ENCODE peak calls at places on chromosomes 11 and 22, in four cellular contexts. One of them, this sample, is unnamed.

GRCh38 chr11:1773131-1773510 is 9.4 kb upstream of the CTSD start:
- DNase-seq in sigmoid colon: peak
- DNase-seq in transverse colon: peak
- DNase-seq in A549: no peak
- DNase-seq in this sample: no peak

GRCh38 chr22:28920757-28921584 is 37.6 kb downstream of the ZNRF3 start:
- DNase-seq in sigmoid colon: no peak
- DNase-seq in A549: no peak
- DNase-seq in transverse colon: no peak
- DNase-seq in this sample: no peak

GRCh38 chr22:21990449-21991308 is 8.1 kb upstream of the TOP3B start:
- DNase-seq in transverse colon: no peak
- DNase-seq in A549: no peak
- DNase-seq in sigmoid colon: no peak
- DNase-seq in this sample: no peak

GRCh38 chr11:126329644-126330200 is 25.8 kb upstream of the ST3GAL4 start:
- DNase-seq in sigmoid colon: no peak
- DNase-seq in A549: no peak
- DNase-seq in transverse colon: no peak
- DNase-seq in this sample: no peak

GRCh38 chr22:31085493-31085824 is 4.3 kb downstream of the SMTN start:
- DNase-seq in sigmoid colon: peak
- DNase-seq in transverse colon: peak
- DNase-seq in A549: no peak
- DNase-seq in this sample: peak

GRCh38 chr22:39654959-39655579 is 84.5 kb downstream of the CACNA1I start:
- DNase-seq in transverse colon: no peak
- DNase-seq in A549: peak
- DNase-seq in sigmoid colon: no peak
- DNase-seq in this sample: peak

GRCh38 chr11:71112990-71113389 is 139.4 kb downstream of the SHANK2 start:
- DNase-seq in sigmoid colon: no peak
- DNase-seq in transverse colon: no peak
- DNase-seq in A549: no peak
- DNase-seq in this sample: no peak

GRCh38 chr11:2394818-2395105 is 5.8 kb upstream of the TSSC4 start:
- DNase-seq in transverse colon: no peak
- DNase-seq in sigmoid colon: no peak
- DNase-seq in A549: no peak
- DNase-seq in this sample: no peak

GRCh38 chr11:132045116-132045515 is 674.7 kb downstream of the NTM start:
- DNase-seq in sigmoid colon: no peak
- DNase-seq in transverse colon: no peak
- DNase-seq in A549: no peak
- DNase-seq in this sample: no peak

GRCh38 chr22:17633217-17633997 is 4.9 kb upstream of the ATP6V1E1 start:
- DNase-seq in transverse colon: no peak
- DNase-seq in A549: peak
- DNase-seq in sigmoid colon: no peak
- DNase-seq in this sample: no peak

GRCh38 chr11:86101493-86101892 is 32.6 kb upstream of the PICALM start:
- DNase-seq in sigmoid colon: no peak
- DNase-seq in A549: peak
- DNase-seq in transverse colon: no peak
- DNase-seq in this sample: no peak

GRCh38 chr11:112583246-112583893 is 322.7 kb upstream of the PLET1 start:
- DNase-seq in transverse colon: no peak
- DNase-seq in sigmoid colon: no peak
- DNase-seq in A549: no peak
- DNase-seq in this sample: no peak

GRCh38 chr22:31332886-31333285 is 13.3 kb downstream of the PATZ1 start:
- DNase-seq in transverse colon: no peak
- DNase-seq in A549: no peak
- DNase-seq in sigmoid colon: no peak
- DNase-seq in this sample: no peak

GRCh38 chr11:110050201-110050506 is 43.0 kb upstream of the ZC3H12C start:
- DNase-seq in A549: no peak
- DNase-seq in sigmoid colon: no peak
- DNase-seq in transverse colon: no peak
- DNase-seq in this sample: no peak

GRCh38 chr11:131145806-131146205 is 224.6 kb upstream of the NTM start:
- DNase-seq in sigmoid colon: no peak
- DNase-seq in transverse colon: no peak
- DNase-seq in A549: no peak
- DNase-seq in this sample: no peak

GRCh38 chr22:45007247-45007945 is 2.4 kb downstream of the PHF21B start:
- DNase-seq in sigmoid colon: no peak
- DNase-seq in transverse colon: no peak
- DNase-seq in A549: peak
- DNase-seq in this sample: peak

GRCh38 chr22:36413022-36413770 is 25.4 kb upstream of the MYH9 start:
- DNase-seq in sigmoid colon: no peak
- DNase-seq in A549: no peak
- DNase-seq in transverse colon: no peak
- DNase-seq in this sample: no peak

GRCh38 chr22:29108137-29108536 is 35.3 kb downstream of the KREMEN1 start:
- DNase-seq in transverse colon: no peak
- DNase-seq in sigmoid colon: no peak
- DNase-seq in A549: peak
- DNase-seq in this sample: no peak

GRCh38 chr11:2312232-2313042 is 10.6 kb downstream of the TSPAN32 start:
- DNase-seq in A549: no peak
- DNase-seq in transverse colon: no peak
- DNase-seq in sigmoid colon: peak
- DNase-seq in this sample: peak

DNA sequence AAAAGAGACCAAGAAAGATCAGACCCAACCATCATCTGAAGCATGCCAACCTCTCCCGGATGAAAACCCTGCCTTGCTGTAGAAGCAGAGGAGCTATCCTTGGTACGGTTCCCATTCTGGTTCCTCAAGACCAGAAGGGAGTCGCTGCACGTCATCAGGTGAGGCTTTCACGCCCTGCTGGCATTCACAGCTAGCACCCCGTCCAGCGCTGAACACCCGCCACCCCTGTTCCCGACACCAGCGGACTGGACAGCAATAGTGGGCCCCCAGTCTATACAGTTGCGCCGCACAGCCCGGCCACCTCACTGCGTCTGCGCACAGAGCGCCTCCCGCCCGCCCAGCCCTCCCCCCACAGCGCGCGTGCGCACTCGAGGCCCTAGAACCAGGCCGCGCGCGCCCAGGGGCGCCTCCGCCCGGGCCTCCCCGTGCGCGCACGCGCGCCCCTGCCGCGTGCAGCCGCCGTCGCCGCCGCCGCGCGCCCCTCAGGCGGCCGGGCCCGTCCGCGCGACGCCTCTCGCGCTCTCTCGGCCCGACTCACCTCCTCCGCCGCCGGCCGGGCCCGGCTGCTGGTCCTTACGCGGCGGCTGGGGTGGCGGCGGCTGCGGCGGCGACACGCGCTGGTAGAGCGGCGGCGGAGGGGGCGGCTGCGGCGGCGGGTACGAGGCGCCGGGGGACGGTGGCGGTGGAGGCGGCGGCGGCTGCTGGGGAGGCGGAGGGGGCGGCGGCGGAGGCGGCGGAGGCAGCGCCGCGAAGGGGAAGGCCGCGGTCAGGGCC is 706 bp downstream of the SF1 start:
- DNase-seq in transverse colon: peak
- DNase-seq in A549: peak
- DNase-seq in sigmoid colon: peak
- DNase-seq in this sample: peak
- TF ChIP-seq POLR2A in transverse colon: peak
- TF ChIP-seq POLR2A in A549: peak
- TF ChIP-seq POLR2A in sigmoid colon: no peak
- TF ChIP-seq POLR2A in this sample: no peak

DNA sequence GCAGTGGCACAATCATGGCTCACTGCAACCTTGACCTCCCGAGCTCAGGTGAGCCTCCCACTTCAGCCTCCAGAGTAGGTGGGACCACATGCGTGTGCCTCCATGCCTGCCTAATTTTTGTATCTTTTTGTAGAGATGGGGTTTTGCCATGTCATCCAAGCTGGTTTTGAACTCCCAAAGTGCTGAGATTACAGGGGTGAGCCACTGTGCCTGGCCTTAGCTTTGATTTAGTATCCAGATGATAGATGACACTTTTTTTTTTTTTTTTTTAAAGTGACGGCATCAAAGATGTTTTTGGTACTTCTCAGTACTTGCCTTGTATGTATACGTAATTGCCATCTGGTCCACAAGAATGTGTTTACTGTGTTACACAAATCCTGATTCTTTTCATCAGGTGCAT is 23.4 kb downstream of the LDHAL6A start:
- DNase-seq in transverse colon: no peak
- DNase-seq in sigmoid colon: no peak
- DNase-seq in A549: no peak
- DNase-seq in this sample: no peak
- TF ChIP-seq CTCF in transverse colon: no peak
- TF ChIP-seq CTCF in sigmoid colon: no peak
- TF ChIP-seq CTCF in A549: no peak
- TF ChIP-seq CTCF in this sample: no peak

DNA sequence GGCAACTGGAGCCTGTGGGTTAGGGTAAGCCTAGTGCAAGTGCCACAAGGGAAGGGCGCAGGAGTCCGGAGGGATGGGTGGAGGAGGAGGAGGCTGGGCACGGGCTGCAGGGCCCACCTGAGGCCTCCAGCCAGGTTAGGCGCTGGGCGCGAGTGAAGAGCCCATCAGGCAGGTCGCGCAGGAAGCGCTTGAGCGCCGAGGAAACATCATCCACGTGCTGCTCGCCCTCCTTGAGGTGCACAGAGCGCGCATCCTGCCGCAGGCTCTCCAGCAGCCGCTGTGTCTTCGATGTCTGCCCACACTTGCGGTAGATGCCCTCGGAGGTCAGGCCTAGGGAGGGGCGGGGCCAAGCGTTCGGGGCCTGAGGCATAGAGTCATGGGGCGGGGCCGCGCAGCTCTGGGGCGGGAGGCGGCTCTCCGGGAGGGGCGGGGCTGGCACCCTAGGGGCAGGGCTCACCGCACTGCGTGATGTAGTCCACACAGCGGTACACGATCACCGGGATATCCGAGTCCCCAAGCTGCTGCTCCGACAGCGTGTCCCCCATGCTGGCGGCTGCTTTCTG is 22.7 kb upstream of the PDE2A start:
- DNase-seq in sigmoid colon: peak
- DNase-seq in A549: no peak
- DNase-seq in transverse colon: no peak
- DNase-seq in this sample: no peak
- TF ChIP-seq POLR2A in sigmoid colon: no peak
- TF ChIP-seq POLR2A in A549: no peak
- TF ChIP-seq POLR2A in transverse colon: no peak
- TF ChIP-seq POLR2A in this sample: no peak

GRCh38 chr11:40513281-40513680 is 946.2 kb downstream of the LRRC4C start:
- DNase-seq in transverse colon: no peak
- DNase-seq in A549: no peak
- DNase-seq in sigmoid colon: no peak
- DNase-seq in this sample: no peak

GRCh38 chr11:40508307-40508706 is 951.1 kb downstream of the LRRC4C start:
- DNase-seq in sigmoid colon: no peak
- DNase-seq in transverse colon: no peak
- DNase-seq in A549: no peak
- DNase-seq in this sample: no peak

GRCh38 chr11:40517122-40517521 is 942.3 kb downstream of the LRRC4C start:
- DNase-seq in transverse colon: no peak
- DNase-seq in A549: no peak
- DNase-seq in sigmoid colon: no peak
- DNase-seq in this sample: no peak

DNA sequence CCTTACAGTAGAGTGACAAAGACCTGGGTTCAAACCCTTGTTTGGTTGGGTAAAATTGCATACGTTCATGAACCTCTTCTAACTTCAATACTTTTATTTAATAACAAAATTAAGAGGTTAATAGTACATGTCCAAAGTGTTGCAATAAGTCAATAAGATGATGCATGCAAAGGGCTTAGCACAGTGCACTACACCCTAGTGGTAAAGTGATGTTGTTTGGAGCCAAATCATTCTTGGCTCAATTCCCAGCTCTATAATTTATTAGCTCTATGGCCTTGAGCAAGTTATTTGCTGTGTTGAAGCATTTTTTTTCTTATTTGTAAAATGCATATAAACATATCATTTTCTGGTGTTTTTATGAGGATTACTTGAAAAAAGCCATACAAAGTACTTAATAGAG is 945.3 kb downstream of the LRRC4C start:
- DNase-seq in transverse colon: no peak
- DNase-seq in sigmoid colon: no peak
- DNase-seq in A549: peak
- DNase-seq in this sample: no peak
- TF ChIP-seq CTCF in transverse colon: no peak
- TF ChIP-seq CTCF in sigmoid colon: no peak
- TF ChIP-seq CTCF in A549: no peak
- TF ChIP-seq CTCF in this sample: no peak

DNA sequence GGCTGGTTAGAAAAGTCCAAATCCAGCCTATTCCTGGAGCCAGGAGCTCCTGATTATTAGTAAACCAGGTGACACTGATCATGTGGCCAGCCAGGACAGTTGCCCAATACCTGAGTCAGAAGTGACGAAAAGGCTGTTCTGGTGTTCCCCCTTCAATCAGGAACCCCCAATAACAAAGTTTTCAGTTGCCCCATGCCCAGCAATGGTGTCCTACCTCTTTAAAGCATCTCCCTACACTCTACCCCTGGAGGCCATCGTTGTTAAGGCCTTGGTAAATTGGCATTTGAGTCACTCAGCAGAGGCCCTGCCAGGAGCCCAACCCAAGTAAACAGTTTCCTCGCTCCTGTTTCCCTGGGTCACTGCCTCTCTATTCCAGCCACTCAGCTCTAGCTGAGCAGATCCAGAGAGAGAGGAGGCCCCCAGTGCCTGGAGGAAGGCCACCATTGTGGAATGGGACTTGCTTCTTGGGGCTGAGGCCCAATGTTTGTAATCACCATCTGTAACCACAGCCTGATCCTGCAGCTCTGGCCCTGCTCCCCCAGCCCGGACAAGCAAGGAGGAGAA is 25.0 kb downstream of the ARHGAP1 start:
- DNase-seq in A549: peak
- DNase-seq in sigmoid colon: peak
- DNase-seq in transverse colon: peak
- DNase-seq in this sample: no peak
- TF ChIP-seq POLR2A in A549: no peak
- TF ChIP-seq POLR2A in sigmoid colon: no peak
- TF ChIP-seq POLR2A in transverse colon: no peak
- TF ChIP-seq POLR2A in this sample: no peak

GRCh38 chr11:114125959-114126358 is 66.4 kb downstream of the ZBTB16 start:
- DNase-seq in sigmoid colon: peak
- DNase-seq in A549: no peak
- DNase-seq in transverse colon: no peak
- DNase-seq in this sample: no peak
- TF ChIP-seq CTCF in sigmoid colon: no peak
- TF ChIP-seq CTCF in A549: no peak
- TF ChIP-seq CTCF in transverse colon: no peak
- TF ChIP-seq CTCF in this sample: no peak

This sample was measured in NB4.